ENCODE peak calls at places on chromosomes 2 and 18, in six cellular contexts. E, K, J, W, I and F are unnamed samples.

GRCh38 chr2:145043399-145043834 is 523.5 kb upstream of the ZEB2 start:
- DNase-seq in E (no peak), K (no peak), J (no peak), W (no peak), I (no peak), F (no peak)

GRCh38 chr2:162916286-162916801 is 77.8 kb upstream of the KCNH7 start:
- DNase-seq in E (no peak), K (no peak), J (no peak), W (no peak), I (no peak), F (no peak)

GRCh38 chr2:196926562-196927317 is at the start of gene PGAP1:
- DNase-seq in E (peak; percentile 76), K (peak; percentile 91), J (peak; percentile 85), W (peak; percentile 86), I (peak; percentile 89), F (peak; percentile 87)

GRCh38 chr2:205776139-205776538 is 93.8 kb downstream of the NRP2 start:
- DNase-seq in E (no peak), K (peak; percentile 58), J (peak; percentile 46), W (no peak), I (peak; percentile 43), F (no peak)

GRCh38 chr18:45715212-45715780 is 8.7 kb upstream of the SLC14A1 start:
- DNase-seq in E (no peak), K (no peak), J (no peak), W (peak; percentile 5), I (no peak), F (no peak)

GRCh38 chr2:174332607-174333001 is 2.1 kb upstream of the SP9 start:
- DNase-seq in E (no peak), K (no peak), J (no peak), W (no peak), I (no peak), F (no peak)

GRCh38 chr18:9506046-9506792 is 30.9 kb downstream of the RALBP1 start:
- DNase-seq in E (peak; percentile 35), K (peak; percentile 31), J (no peak), W (peak; percentile 52), I (peak; percentile 56), F (peak; percentile 11)

GRCh38 chr2:142423603-142424002 is 292.8 kb upstream of the LRP1B start:
- DNase-seq in E (no peak), K (no peak), J (no peak), W (no peak), I (no peak), F (no peak)

GRCh38 chr2:220985561-220985960 is 586.5 kb downstream of the EPHA4 start:
- DNase-seq in E (peak; percentile 57), K (no peak), J (no peak), W (no peak), I (no peak), F (no peak)

GRCh38 chr2:28274911-28275685 is 117.6 kb upstream of the FOSL2 start:
- DNase-seq in E (peak; percentile 99), K (peak; percentile 82), J (no peak), W (peak; percentile 33), I (peak; percentile 60), F (no peak)

GRCh38 chr18:62797329-62797728 is 82.0 kb downstream of the PHLPP1 start:
- DNase-seq in E (no peak), K (no peak), J (no peak), W (no peak), I (no peak), F (no peak)

GRCh38 chr2:20573611-20574422 is 77.1 kb downstream of the HS1BP3 start:
- DNase-seq in E (no peak), K (peak; percentile 33), J (no peak), W (no peak), I (no peak), F (peak; percentile 34)

GRCh38 chr2:10889741-10890215 is 22.0 kb upstream of the KCNF1 start:
- DNase-seq in E (peak; percentile 30), K (no peak), J (no peak), W (no peak), I (no peak), F (no peak)

GRCh38 chr2:116810645-116811044 is 1003.8 kb upstream of the DDX18 start:
- DNase-seq in E (peak; percentile 20), K (no peak), J (no peak), W (no peak), I (no peak), F (no peak)

GRCh38 chr2:45127321-45127720 is 118.1 kb upstream of the SIX2 start:
- DNase-seq in E (no peak), K (no peak), J (no peak), W (no peak), I (no peak), F (no peak)

GRCh38 chr2:215617060-215617824 is 181.4 kb upstream of the FN1 start:
- DNase-seq in E (no peak), K (no peak), J (no peak), W (no peak), I (no peak), F (no peak)

GRCh38 chr2:119827866-119828507 is 68.3 kb downstream of the PTPN4 start:
- DNase-seq in E (peak; percentile 30), K (no peak), J (no peak), W (no peak), I (no peak), F (no peak)

GRCh38 chr2:237345891-237346640 is 67.9 kb downstream of the COL6A3 start:
- DNase-seq in E (no peak), K (no peak), J (no peak), W (no peak), I (no peak), F (no peak)

GRCh38 chr2:47946593-47946992 is 40.3 kb upstream of the FBXO11 start:
- DNase-seq in E (no peak), K (no peak), J (no peak), W (no peak), I (no peak), F (no peak)

GRCh38 chr2:55949211-55949610 is 25.6 kb upstream of the EFEMP1 start:
- DNase-seq in E (no peak), K (no peak), J (no peak), W (no peak), I (no peak), F (no peak)

GRCh38 chr2:66334237-66335054 is 100.5 kb upstream of the MEIS1 start:
- DNase-seq in E (no peak), K (no peak), J (no peak), W (no peak), I (no peak), F (no peak)

GRCh38 chr2:11710210-11710609 is 36.2 kb upstream of the LPIN1 start:
- DNase-seq in E (peak; percentile 85), K (no peak), J (no peak), W (peak; percentile 59), I (no peak), F (no peak)

GRCh38 chr2:165700511-165700910 is 93.5 kb downstream of the GALNT3 start:
- DNase-seq in E (no peak), K (no peak), J (no peak), W (no peak), I (no peak), F (no peak)

GRCh38 chr2:165693838-165694237 is 100.2 kb downstream of the GALNT3 start:
- DNase-seq in E (no peak), K (no peak), J (no peak), W (no peak), I (no peak), F (no peak)

GRCh38 chr2:165697727-165698620 is 96.1 kb downstream of the GALNT3 start:
- DNase-seq in E (no peak), K (no peak), J (no peak), W (no peak), I (no peak), F (no peak)

GRCh38 chr2:165699931-165700330 is 94.1 kb downstream of the GALNT3 start:
- DNase-seq in E (no peak), K (no peak), J (no peak), W (no peak), I (no peak), F (no peak)

DNA sequence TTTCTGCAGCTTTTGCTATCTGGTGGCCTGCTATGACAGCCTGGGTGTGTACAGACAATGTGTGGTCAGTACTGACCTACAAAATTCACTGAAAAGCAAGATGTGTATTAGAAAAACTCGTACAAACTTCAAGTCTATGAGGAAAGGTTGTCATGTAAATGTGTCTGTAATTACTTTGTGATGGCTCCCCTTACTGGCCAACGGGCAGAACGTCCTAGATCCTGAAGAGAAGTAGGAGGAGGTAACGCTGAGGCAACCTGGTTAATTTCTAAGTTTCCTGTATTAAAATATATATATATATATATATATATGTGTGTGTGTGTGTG is 95.5 kb downstream of the GALNT3 start:
- DNase-seq in E (peak; percentile 66), K (peak; percentile 29), J (no peak), W (peak; percentile 14), I (peak; percentile 41), F (peak; percentile 19)
- TF ChIP-seq CTCF in E (peak; percentile 56), K (peak; percentile 50), J (no peak), W (peak; percentile 44), I (no peak), F (peak; percentile 47)

DNA sequence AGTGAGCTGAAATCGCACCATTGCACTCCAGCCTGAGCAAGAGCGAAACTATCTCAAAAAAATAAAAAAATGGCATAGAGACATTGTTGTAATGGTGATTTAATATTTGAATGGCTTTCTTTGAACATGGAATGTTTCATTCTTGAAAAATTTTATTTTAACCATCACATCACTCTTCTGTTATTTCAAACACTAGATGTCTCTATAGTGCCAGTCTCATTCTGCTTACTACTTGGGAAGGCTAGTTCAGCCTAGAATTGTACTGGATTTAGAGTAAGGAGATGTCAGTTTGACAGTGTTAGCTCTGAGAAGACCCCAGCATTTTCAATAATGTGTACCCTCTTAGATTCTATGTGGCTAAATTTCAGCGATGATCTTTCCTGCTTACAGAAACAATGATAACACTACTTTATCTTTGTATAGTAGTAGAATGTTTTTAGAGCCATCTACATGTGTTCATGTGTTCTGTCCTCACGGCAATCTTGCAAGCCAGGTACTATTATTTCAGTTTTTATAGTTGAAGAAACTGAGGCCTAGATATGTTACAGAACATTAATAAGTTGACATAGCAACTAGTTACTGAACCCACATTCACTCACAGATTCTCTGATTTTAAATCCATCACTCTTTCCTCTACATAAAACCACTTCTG is 142.9 kb upstream of the ZSWIM2 start:
- DNase-seq in E (no peak), K (no peak), J (no peak), W (no peak), I (no peak), F (no peak)
- TF ChIP-seq CTCF in E (no peak), K (no peak), J (no peak), W (no peak), I (no peak), F (no peak)

DNA sequence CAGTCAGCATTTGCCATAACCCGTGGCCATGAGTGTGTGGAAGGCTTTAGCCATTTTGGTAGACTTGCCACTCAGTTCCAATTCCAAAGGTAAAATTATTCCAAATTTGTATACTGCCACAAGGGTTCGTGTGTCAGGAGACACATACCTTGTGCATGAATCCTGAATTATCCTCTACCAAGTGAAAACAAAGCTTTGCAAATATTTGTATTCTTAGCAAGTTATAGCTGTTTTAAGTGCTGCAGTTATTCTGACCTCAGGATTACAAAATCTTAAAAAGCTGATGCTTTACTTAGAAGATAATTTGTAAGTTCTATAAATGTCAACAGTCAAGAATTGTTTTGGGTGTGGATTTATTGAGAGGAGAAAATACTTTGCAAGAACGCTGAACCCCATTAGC is 100.6 kb downstream of the ANTXR1 start:
- DNase-seq in E (no peak), K (no peak), J (no peak), W (no peak), I (no peak), F (no peak)
- TF ChIP-seq CTCF in E (no peak), K (no peak), J (no peak), W (no peak), I (no peak), F (no peak)

DNA sequence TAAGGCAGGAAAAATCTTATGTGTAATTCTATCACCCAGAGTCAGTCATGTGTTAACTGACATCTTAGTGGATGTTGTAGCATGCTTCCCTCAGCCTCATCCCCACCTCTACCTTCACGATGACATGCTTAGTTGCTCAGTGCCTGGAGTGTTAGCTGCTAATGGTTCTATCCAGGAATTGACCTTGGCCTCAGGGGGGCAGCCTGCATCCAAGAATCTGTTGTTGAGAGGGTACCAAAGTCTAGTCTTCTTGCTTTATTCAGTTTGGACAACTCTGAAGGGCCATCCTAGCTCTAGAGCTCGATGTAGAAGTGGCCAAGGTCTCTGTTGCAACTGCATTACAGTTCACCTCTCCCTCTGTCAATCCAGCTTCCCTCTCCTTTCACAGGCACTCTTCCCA is 61.2 kb downstream of the ACYP2 start:
- DNase-seq in E (peak; percentile 21), K (peak; percentile 9), J (peak; percentile 53), W (peak; percentile 40), I (no peak), F (no peak)
- TF ChIP-seq CTCF in E (peak; percentile 20), K (no peak), J (peak; percentile 48), W (peak; percentile 46), I (no peak), F (no peak)